ENCODE peak calls at places on chromosomes 16 and 17, in five cellular contexts. One of them, this sample, is unnamed.

GRCh38 chr16:88653606-88654362 is 2.9 kb upstream of the CYBA start:
- DNase-seq in HepG2: no peak
- DNase-seq in IMR-90: no peak
- DNase-seq in GM12878: no peak
- DNase-seq in K562: no peak
- DNase-seq in this sample: no peak

GRCh38 chr17:19728114-19728495 is 11.7 kb upstream of the SLC47A2 start:
- DNase-seq in HepG2: peak
- DNase-seq in GM12878: no peak
- DNase-seq in K562: no peak
- DNase-seq in IMR-90: peak
- DNase-seq in this sample: peak

GRCh38 chr16:72072514-72073342 is 9.7 kb downstream of the HPR start:
- DNase-seq in K562: peak
- DNase-seq in IMR-90: no peak
- DNase-seq in HepG2: peak
- DNase-seq in GM12878: no peak
- DNase-seq in this sample: no peak

GRCh38 chr17:77893144-77894044 is 65.1 kb upstream of the TNRC6C start:
- DNase-seq in HepG2: no peak
- DNase-seq in GM12878: no peak
- DNase-seq in K562: no peak
- DNase-seq in IMR-90: no peak
- DNase-seq in this sample: no peak

GRCh38 chr17:20994779-20995149 is 48.0 kb downstream of the USP22 start:
- DNase-seq in HepG2: no peak
- DNase-seq in K562: no peak
- DNase-seq in IMR-90: no peak
- DNase-seq in GM12878: no peak
- DNase-seq in this sample: peak

GRCh38 chr17:7355053-7355452 is at the start of gene TMEM95:
- DNase-seq in K562: no peak
- DNase-seq in GM12878: no peak
- DNase-seq in HepG2: no peak
- DNase-seq in IMR-90: no peak
- DNase-seq in this sample: no peak

GRCh38 chr17:66941249-66941648 is 23.3 kb upstream of the CACNG4 start:
- DNase-seq in HepG2: no peak
- DNase-seq in GM12878: no peak
- DNase-seq in IMR-90: no peak
- DNase-seq in K562: no peak
- DNase-seq in this sample: no peak

GRCh38 chr16:79272141-79272577 is 328.4 kb downstream of the MAF start:
- DNase-seq in GM12878: no peak
- DNase-seq in IMR-90: no peak
- DNase-seq in K562: no peak
- DNase-seq in HepG2: no peak
- DNase-seq in this sample: no peak

GRCh38 chr17:77212081-77212832 is 71.5 kb downstream of the SEC14L1 start:
- DNase-seq in GM12878: peak
- DNase-seq in K562: no peak
- DNase-seq in HepG2: no peak
- DNase-seq in IMR-90: no peak
- DNase-seq in this sample: no peak

GRCh38 chr17:16922386-16923096 is 49.4 kb downstream of the TNFRSF13B start:
- DNase-seq in IMR-90: peak
- DNase-seq in GM12878: no peak
- DNase-seq in HepG2: no peak
- DNase-seq in K562: no peak
- DNase-seq in this sample: no peak

GRCh38 chr17:40110026-40110425 is 9.6 kb upstream of the NR1D1 start:
- DNase-seq in HepG2: no peak
- DNase-seq in K562: no peak
- DNase-seq in GM12878: no peak
- DNase-seq in IMR-90: no peak
- DNase-seq in this sample: no peak

GRCh38 chr16:69073181-69073669 is 32.2 kb upstream of the HAS3 start:
- DNase-seq in HepG2: peak
- DNase-seq in K562: no peak
- DNase-seq in GM12878: no peak
- DNase-seq in IMR-90: peak
- DNase-seq in this sample: no peak

GRCh38 chr17:79188048-79188447 is 113.4 kb downstream of the ENGASE start:
- DNase-seq in GM12878: no peak
- DNase-seq in IMR-90: no peak
- DNase-seq in K562: peak
- DNase-seq in HepG2: no peak
- DNase-seq in this sample: peak

GRCh38 chr17:79794659-79795511 is 2.0 kb downstream of the CBX8 start:
- DNase-seq in GM12878: no peak
- DNase-seq in IMR-90: no peak
- DNase-seq in HepG2: no peak
- DNase-seq in K562: no peak
- DNase-seq in this sample: no peak

GRCh38 chr16:379183-379960 is 2.4 kb downstream of the PGAP6 start:
- DNase-seq in IMR-90: no peak
- DNase-seq in K562: no peak
- DNase-seq in HepG2: no peak
- DNase-seq in GM12878: no peak
- DNase-seq in this sample: no peak

GRCh38 chr16:22220714-22221113 is 14.6 kb downstream of the EEF2K start:
- DNase-seq in IMR-90: no peak
- DNase-seq in K562: no peak
- DNase-seq in HepG2: no peak
- DNase-seq in GM12878: no peak
- DNase-seq in this sample: no peak

GRCh38 chr16:318628-319027 is 33.9 kb downstream of the AXIN1 start:
- DNase-seq in IMR-90: no peak
- DNase-seq in GM12878: no peak
- DNase-seq in K562: no peak
- DNase-seq in HepG2: peak
- DNase-seq in this sample: peak

GRCh38 chr16:4776141-4776705 is 9.3 kb upstream of the ZNF500 start:
- DNase-seq in IMR-90: no peak
- DNase-seq in HepG2: no peak
- DNase-seq in GM12878: no peak
- DNase-seq in K562: no peak
- DNase-seq in this sample: no peak

GRCh38 chr16:80883159-80883642 is 78.8 kb upstream of the CDYL2 start:
- DNase-seq in K562: no peak
- DNase-seq in HepG2: peak
- DNase-seq in GM12878: no peak
- DNase-seq in IMR-90: no peak
- DNase-seq in this sample: no peak

GRCh38 chr16:4245400-4245799 is 3.5 kb upstream of the SRL start:
- DNase-seq in HepG2: no peak
- DNase-seq in K562: no peak
- DNase-seq in GM12878: no peak
- DNase-seq in IMR-90: peak
- DNase-seq in this sample: no peak

GRCh38 chr17:68790481-68790880 is 164.7 kb downstream of the ABCA8 start:
- DNase-seq in K562: no peak
- DNase-seq in GM12878: no peak
- DNase-seq in HepG2: no peak
- DNase-seq in IMR-90: no peak
- DNase-seq in this sample: no peak

GRCh38 chr16:71670537-71670936 is 44.6 kb downstream of the MARVELD3 start:
- DNase-seq in IMR-90: no peak
- DNase-seq in GM12878: no peak
- DNase-seq in K562: no peak
- DNase-seq in HepG2: peak
- DNase-seq in this sample: no peak

GRCh38 chr16:89921699-89922476 is 1.3 kb upstream of the TUBB3 start:
- DNase-seq in GM12878: no peak
- DNase-seq in HepG2: peak
- DNase-seq in IMR-90: peak
- DNase-seq in K562: peak
- DNase-seq in this sample: peak

GRCh38 chr16:8581923-8582580 is 8.3 kb downstream of the TMEM114 start:
- DNase-seq in IMR-90: no peak
- DNase-seq in GM12878: no peak
- DNase-seq in K562: no peak
- DNase-seq in HepG2: no peak
- DNase-seq in this sample: no peak

GRCh38 chr17:75486151-75486550 is 29.2 kb downstream of the CASKIN2 start:
- DNase-seq in K562: no peak
- DNase-seq in GM12878: no peak
- DNase-seq in IMR-90: no peak
- DNase-seq in HepG2: no peak
- DNase-seq in this sample: no peak
- H3K27ac ChIP-seq in K562: no peak
- H3K27ac ChIP-seq in GM12878: no peak
- H3K27ac ChIP-seq in IMR-90: no peak
- H3K27ac ChIP-seq in HepG2: no peak
- H3K27ac ChIP-seq in this sample: no peak

DNA sequence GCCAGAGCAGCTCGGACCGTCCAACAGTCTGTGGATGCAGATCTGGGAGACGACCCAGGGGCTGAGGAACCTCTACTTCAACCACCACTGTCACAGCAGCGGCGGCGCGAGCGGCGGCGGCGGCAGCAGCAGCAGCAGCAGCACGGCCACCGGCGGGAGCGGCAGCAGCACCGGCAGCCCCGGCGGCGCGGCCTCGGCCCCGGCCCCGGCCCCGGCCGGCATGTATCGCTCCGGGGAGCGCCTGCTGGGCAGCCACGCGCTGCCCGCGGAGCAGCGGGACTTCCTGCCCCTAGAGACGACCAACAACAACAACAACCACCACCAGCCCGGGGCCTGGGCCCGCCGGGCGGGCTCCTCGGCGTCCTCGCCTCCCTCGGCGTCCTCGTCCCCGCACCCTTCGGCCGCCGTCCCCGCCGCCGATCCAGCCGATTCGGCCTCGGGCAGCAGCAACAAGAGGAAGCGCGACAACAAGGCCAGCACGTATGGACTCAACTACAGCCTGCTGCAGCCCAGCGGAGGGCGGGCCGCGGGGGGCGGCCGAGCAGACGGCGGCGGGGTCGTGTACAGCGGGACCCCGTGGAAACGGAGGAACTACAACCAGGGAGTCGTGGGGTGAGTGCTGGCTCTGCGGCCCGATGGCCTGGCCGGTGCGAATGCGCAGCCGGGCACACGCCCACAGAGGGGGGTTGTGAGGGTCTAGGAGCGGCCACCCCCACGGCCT is 702 bp downstream of the TENT4B start:
- DNase-seq in GM12878: no peak
- DNase-seq in HepG2: no peak
- DNase-seq in IMR-90: no peak
- DNase-seq in K562: peak
- DNase-seq in this sample: peak
- TF ChIP-seq MXI1 in GM12878: no peak
- TF ChIP-seq MXI1 in HepG2: peak
- TF ChIP-seq MXI1 in IMR-90: peak
- TF ChIP-seq MXI1 in K562: no peak
- TF ChIP-seq MXI1 in this sample: peak

GRCh38 chr16:14527411-14528044 is 102.5 kb downstream of the PARN start:
- DNase-seq in HepG2: no peak
- DNase-seq in IMR-90: peak
- DNase-seq in GM12878: no peak
- DNase-seq in K562: no peak
- DNase-seq in this sample: no peak
- H3K27ac ChIP-seq in HepG2: peak
- H3K27ac ChIP-seq in IMR-90: peak
- H3K27ac ChIP-seq in GM12878: no peak
- H3K27ac ChIP-seq in K562: peak
- H3K27ac ChIP-seq in this sample: no peak

GRCh38 chr16:2278272-2278608 is 10.3 kb upstream of the RNPS1 start:
- DNase-seq in GM12878: no peak
- DNase-seq in HepG2: peak
- DNase-seq in K562: no peak
- DNase-seq in IMR-90: no peak
- DNase-seq in this sample: no peak
- TF ChIP-seq MXI1 in GM12878: no peak
- TF ChIP-seq MXI1 in HepG2: no peak
- TF ChIP-seq MXI1 in K562: no peak
- TF ChIP-seq MXI1 in IMR-90: no peak
- TF ChIP-seq MXI1 in this sample: no peak

GRCh38 chr16:87555647-87556046 is 46.7 kb upstream of the JPH3 start:
- DNase-seq in IMR-90: no peak
- DNase-seq in K562: no peak
- DNase-seq in GM12878: no peak
- DNase-seq in HepG2: no peak
- DNase-seq in this sample: no peak

GRCh38 chr16:87559976-87560375 is 42.3 kb upstream of the JPH3 start:
- DNase-seq in GM12878: no peak
- DNase-seq in IMR-90: no peak
- DNase-seq in HepG2: no peak
- DNase-seq in K562: no peak
- DNase-seq in this sample: no peak

GRCh38 chr16:87558682-87559081 is 43.6 kb upstream of the JPH3 start:
- DNase-seq in IMR-90: no peak
- DNase-seq in HepG2: no peak
- DNase-seq in GM12878: no peak
- DNase-seq in K562: no peak
- DNase-seq in this sample: no peak

GRCh38 chr16:87554754-87555427 is 47.4 kb upstream of the JPH3 start:
- DNase-seq in K562: no peak
- DNase-seq in GM12878: no peak
- DNase-seq in IMR-90: no peak
- DNase-seq in HepG2: peak
- DNase-seq in this sample: no peak

DNA sequence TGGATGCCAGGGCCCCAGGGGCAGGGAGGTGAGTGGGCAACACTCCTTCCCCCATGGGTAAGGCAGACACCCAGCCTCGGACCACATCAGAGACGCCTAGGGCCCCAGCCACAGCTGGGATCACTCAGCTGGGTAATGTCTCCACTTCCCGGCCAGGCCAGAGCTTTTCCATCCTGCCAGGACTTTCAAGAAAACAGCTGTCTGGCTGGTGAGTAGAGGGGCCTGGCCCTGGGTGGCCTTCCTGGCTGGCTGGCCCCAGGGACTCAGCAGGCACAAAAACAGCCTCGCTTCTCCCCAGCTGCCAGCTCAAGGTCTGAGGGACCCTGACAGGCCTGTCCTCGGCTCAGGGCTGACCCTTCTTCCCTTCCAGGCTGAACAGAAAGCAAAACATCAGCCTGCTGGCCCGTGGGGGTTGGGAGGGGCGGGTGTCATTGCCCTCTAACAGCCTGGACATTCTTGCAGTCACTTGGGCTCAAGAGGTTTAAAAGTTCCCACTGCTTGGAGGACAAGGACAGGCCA is 45.3 kb upstream of the JPH3 start:
- DNase-seq in GM12878: no peak
- DNase-seq in K562: no peak
- DNase-seq in HepG2: no peak
- DNase-seq in IMR-90: peak
- DNase-seq in this sample: peak
- H3K27ac ChIP-seq in GM12878: no peak
- H3K27ac ChIP-seq in K562: no peak
- H3K27ac ChIP-seq in HepG2: no peak
- H3K27ac ChIP-seq in IMR-90: peak
- H3K27ac ChIP-seq in this sample: no peak

This sample was measured in SK-N-SH.